ENCODE peak calls at places on chromosomes 2 and 18, in nine cellular contexts. F, J, B, X, N, V, Q, S and D are unnamed samples.

GRCh38 chr2:159455330-159455918 is 160.9 kb downstream of the BAZ2B start:
- DNase-seq in J (no peak), X (no peak), Q (no peak), N (no peak), B (peak), F (no peak), S (no peak), V (no peak), D (no peak)

GRCh38 chr2:60771508-60771907 is 15.4 kb downstream of the PAPOLG start:
- DNase-seq in V (no peak), S (no peak), J (no peak), N (no peak), F (no peak), B (no peak), Q (no peak), X (no peak), D (no peak)

GRCh38 chr2:205749078-205749477 is 66.8 kb downstream of the NRP2 start:
- DNase-seq in J (no peak), V (no peak), X (no peak), B (no peak), N (no peak), Q (no peak), F (no peak), S (no peak), D (no peak)

GRCh38 chr2:235719146-235719942 is 225.5 kb downstream of the AGAP1 start:
- DNase-seq in X (peak), N (no peak), S (no peak), J (no peak), V (no peak), Q (no peak), B (no peak), F (no peak), D (no peak)

GRCh38 chr2:135637456-135638087 is 104.1 kb upstream of the UBXN4 start:
- DNase-seq in Q (no peak), B (no peak), F (no peak), S (no peak), J (no peak), X (no peak), N (no peak), V (no peak), D (no peak)

GRCh38 chr2:120995656-120996190 is 260.1 kb downstream of the GLI2 start:
- DNase-seq in V (no peak), B (no peak), Q (no peak), F (no peak), S (no peak), X (no peak), N (no peak), J (peak), D (no peak)

GRCh38 chr2:237677951-237678481 is 50.6 kb downstream of the LRRFIP1 start:
- DNase-seq in S (no peak), V (no peak), F (no peak), Q (no peak), N (no peak), J (peak), B (peak), X (peak), D (no peak)

GRCh38 chr2:7392076-7392787 is 475.0 kb downstream of the RNF144A start:
- DNase-seq in B (peak), F (no peak), V (no peak), Q (no peak), N (peak), J (no peak), X (no peak), S (no peak), D (no peak)

GRCh38 chr2:148298201-148298600 is 277.3 kb downstream of the MBD5 start:
- DNase-seq in S (no peak), B (peak), J (no peak), V (no peak), F (no peak), N (no peak), Q (no peak), X (peak), D (no peak)

GRCh38 chr18:27447530-27447929 is 262.4 kb upstream of the CHST9 start:
- DNase-seq in J (no peak), F (no peak), N (no peak), V (no peak), Q (no peak), X (no peak), B (no peak), S (no peak), D (no peak)

GRCh38 chr18:28725876-28726275 is 548.9 kb upstream of the CDH2 start:
- DNase-seq in J (no peak), S (no peak), V (no peak), N (no peak), F (no peak), B (peak), X (peak), Q (no peak), D (no peak)

GRCh38 chr18:76209597-76209996 is 285.4 kb downstream of the ZNF516 start:
- DNase-seq in V (no peak), J (no peak), X (peak), F (no peak), B (peak), Q (peak), S (no peak), N (no peak), D (no peak)

GRCh38 chr18:47964086-47964485 is 33.6 kb upstream of the SMAD2 start:
- DNase-seq in V (no peak), B (no peak), J (no peak), Q (no peak), X (no peak), F (no peak), N (no peak), S (no peak), D (no peak)

GRCh38 chr2:236049981-236050380 is 118.2 kb downstream of the GBX2 start:
- DNase-seq in F (no peak), X (no peak), J (no peak), N (no peak), Q (no peak), B (no peak), V (no peak), S (no peak), D (no peak)

GRCh38 chr2:121489944-121490585 is 40.6 kb upstream of the RNU4ATAC start:
- DNase-seq in S (no peak), J (no peak), N (no peak), Q (peak), B (no peak), X (no peak), F (no peak), V (no peak), D (no peak)

GRCh38 chr2:195051401-195051800 is 605.6 kb upstream of the SLC39A10 start:
- DNase-seq in J (no peak), X (peak), F (no peak), N (no peak), V (no peak), S (no peak), Q (no peak), B (peak), D (no peak)

GRCh38 chr2:173958198-173958846 is 6.9 kb downstream of the SP3 start:
- DNase-seq in V (no peak), N (no peak), J (no peak), X (no peak), F (no peak), Q (no peak), S (no peak), B (no peak), D (no peak)

GRCh38 chr2:25161055-25161781 is 7.2 kb downstream of the POMC start:
- DNase-seq in X (peak), Q (no peak), N (peak), S (no peak), J (peak), B (peak), F (peak), V (no peak), D (no peak)

GRCh38 chr18:10320848-10321247 is 133.6 kb upstream of the APCDD1 start:
- DNase-seq in N (no peak), F (no peak), B (peak), J (no peak), V (no peak), S (no peak), Q (peak), X (peak), D (no peak)

GRCh38 chr2:205734436-205734835 is 52.1 kb downstream of the NRP2 start:
- DNase-seq in B (peak), V (no peak), X (peak), J (no peak), F (no peak), N (no peak), Q (peak), S (no peak), D (peak)

GRCh38 chr2:106734165-106734564 is 151.8 kb downstream of the ST6GAL2 start:
- DNase-seq in S (no peak), N (no peak), B (no peak), J (no peak), Q (no peak), F (no peak), X (no peak), V (no peak), D (no peak)

GRCh38 chr2:72024451-72025175 is 123.0 kb downstream of the CYP26B1 start:
- DNase-seq in N (no peak), X (no peak), S (no peak), Q (no peak), F (no peak), B (no peak), V (no peak), J (peak), D (no peak)

GRCh38 chr2:223230352-223230751 is 178.4 kb downstream of the KCNE4 start:
- DNase-seq in F (no peak), Q (no peak), J (no peak), X (no peak), V (no peak), B (no peak), S (no peak), N (no peak), D (no peak)

GRCh38 chr2:33614190-33614589 is 15.1 kb upstream of the FAM98A start:
- DNase-seq in J (no peak), V (no peak), S (no peak), X (no peak), B (no peak), F (no peak), Q (no peak), N (no peak), D (no peak)

GRCh38 chr2:2663401-2664036 is 332.4 kb upstream of the MYT1L start:
- DNase-seq in J (no peak), S (no peak), Q (no peak), F (no peak), N (no peak), B (peak), V (peak), X (no peak), D (no peak)

GRCh38 chr18:62939433-62939832 is 224.1 kb downstream of the PHLPP1 start:
- DNase-seq in B (no peak), J (no peak), N (no peak), F (no peak), V (no peak), S (no peak), X (no peak), Q (no peak), D (no peak)

GRCh38 chr18:34222396-34223163 is 2.1 kb downstream of the NOL4 start:
- DNase-seq in X (peak), B (peak), F (peak), S (peak), J (peak), N (peak), V (no peak), Q (no peak), D (no peak)

GRCh38 chr2:202251494-202251893 is 13.1 kb upstream of the SUMO1 start:
- DNase-seq in B (no peak), Q (no peak), J (no peak), S (no peak), X (peak), V (no peak), F (no peak), N (no peak), D (no peak)

GRCh38 chr2:18740428-18740827 is 151.1 kb upstream of the NT5C1B start:
- DNase-seq in S (no peak), X (peak), B (peak), N (peak), V (no peak), F (peak), J (no peak), Q (no peak), D (no peak)

GRCh38 chr2:29189052-29189451 is 73.8 kb downstream of the CLIP4 start:
- DNase-seq in B (no peak), J (no peak), S (no peak), N (no peak), X (no peak), F (no peak), Q (no peak), V (no peak), D (no peak)

GRCh38 chr18:2883137-2883671 is 36.4 kb downstream of the EMILIN2 start:
- DNase-seq in F (no peak), Q (no peak), B (no peak), X (no peak), J (no peak), V (no peak), N (no peak), S (no peak), D (no peak)

GRCh38 chr2:85503611-85504433 is 35.1 kb upstream of the MAT2A start:
- DNase-seq in Q (no peak), S (no peak), J (no peak), V (no peak), X (no peak), B (peak), N (no peak), F (no peak), D (no peak)

GRCh38 chr2:18363348-18363747 is 197.1 kb downstream of the RDH14 start:
- DNase-seq in Q (no peak), S (no peak), B (no peak), J (no peak), F (no peak), N (no peak), V (no peak), X (no peak), D (no peak)

GRCh38 chr18:57428221-57429150 is 6.7 kb upstream of the ONECUT2 start:
- DNase-seq in S (peak), Q (no peak), N (no peak), B (no peak), X (no peak), J (no peak), F (no peak), V (no peak), D (no peak)

GRCh38 chr2:205946226-205946625 is 139.7 kb downstream of the INO80D start:
- DNase-seq in J (no peak), F (no peak), X (no peak), Q (no peak), B (no peak), S (no peak), V (no peak), N (no peak), D (no peak)

GRCh38 chr18:61731693-61732376 is 161.0 kb downstream of the RNF152 start:
- DNase-seq in X (peak), F (no peak), S (no peak), N (no peak), V (no peak), J (no peak), B (peak), Q (no peak), D (no peak)

GRCh38 chr18:54828290-54828871 is at the start of gene RAB27B:
- DNase-seq in N (peak), B (peak), J (peak), X (peak), F (peak), V (peak), S (peak), Q (no peak), D (peak)
- TF ChIP-seq CTCF in N (no peak), B (no peak), J (no peak), X (no peak), F (no peak), V (no peak), S (no peak), Q (no peak), D (no peak)

GRCh38 chr2:168120310-168120709 is 127.1 kb downstream of the STK39 start:
- DNase-seq in N (no peak), J (no peak), B (no peak), Q (no peak), F (no peak), V (no peak), S (no peak), X (no peak), D (no peak)
- TF ChIP-seq CTCF in N (no peak), J (no peak), B (no peak), Q (no peak), F (no peak), V (no peak), S (no peak), X (no peak), D (no peak)

GRCh38 chr2:220167956-220168355 is 540.5 kb downstream of the SLC4A3 start:
- DNase-seq in N (no peak), F (no peak), B (no peak), Q (no peak), J (no peak), S (no peak), X (no peak), V (no peak), D (no peak)

GRCh38 chr2:220162320-220162719 is 534.9 kb downstream of the SLC4A3 start:
- DNase-seq in V (no peak), F (no peak), X (peak), Q (peak), S (no peak), B (peak), J (no peak), N (no peak), D (peak)

GRCh38 chr2:220166616-220167015 is 539.2 kb downstream of the SLC4A3 start:
- DNase-seq in S (no peak), F (no peak), X (peak), V (no peak), N (no peak), Q (no peak), J (no peak), B (peak), D (no peak)

GRCh38 chr2:220163486-220163885 is 536.1 kb downstream of the SLC4A3 start:
- DNase-seq in B (peak), Q (no peak), J (no peak), X (no peak), V (no peak), S (no peak), F (no peak), N (no peak), D (no peak)

GRCh38 chr2:220165401-220165800 is 538.0 kb downstream of the SLC4A3 start:
- DNase-seq in N (no peak), X (no peak), F (no peak), B (no peak), V (no peak), J (peak), S (no peak), Q (no peak), D (no peak)
- TF ChIP-seq CTCF in N (no peak), X (no peak), F (peak), B (no peak), V (peak), J (peak), S (no peak), Q (no peak), D (no peak)

GRCh38 chr2:230069418-230069817 is 694 bp upstream of the SLC16A14 start:
- DNase-seq in F (no peak), B (no peak), J (no peak), Q (no peak), V (no peak), S (no peak), N (no peak), X (no peak), D (no peak)

GRCh38 chr2:230071421-230071820 is 2.7 kb upstream of the SLC16A14 start:
- DNase-seq in V (no peak), F (no peak), J (no peak), B (no peak), X (no peak), N (no peak), Q (no peak), S (no peak), D (no peak)

GRCh38 chr2:230067990-230068657 is 600 bp downstream of the SLC16A14 start:
- DNase-seq in Q (no peak), S (peak), N (peak), F (peak), V (peak), J (peak), B (no peak), X (peak), D (no peak)

GRCh38 chr2:230068658-230069080 is at the start of gene SLC16A14:
- DNase-seq in N (no peak), X (peak), Q (no peak), S (peak), J (peak), B (peak), V (peak), F (no peak), D (no peak)
- TF ChIP-seq CTCF in N (peak), X (peak), Q (peak), S (no peak), J (peak), B (peak), V (no peak), F (peak), D (peak)

DNA sequence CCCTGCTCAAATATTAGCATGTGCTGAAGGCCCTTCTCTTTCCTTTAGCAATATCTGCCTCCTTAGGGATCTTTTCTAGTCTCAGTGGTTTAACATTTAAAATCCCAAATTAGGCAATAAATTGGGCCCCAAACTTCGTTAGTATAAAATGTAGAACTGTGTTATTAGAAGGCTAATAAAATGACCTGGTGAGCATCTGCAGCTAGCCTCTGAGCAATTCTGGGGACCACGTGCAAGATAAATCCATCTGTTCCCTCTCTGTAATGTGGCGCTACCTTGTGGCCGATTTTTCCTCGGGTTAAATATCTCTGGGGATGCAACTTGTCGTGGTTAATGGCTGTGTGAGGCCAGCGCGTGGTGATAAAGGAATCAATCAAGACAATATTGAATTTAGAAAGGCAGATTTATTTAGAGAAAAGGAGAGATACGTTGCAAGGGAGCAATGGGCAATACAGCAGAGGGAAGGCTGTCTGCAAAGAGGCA is 18.7 kb upstream of the IL36G start:
- DNase-seq in S (no peak), N (no peak), Q (no peak), B (no peak), J (no peak), V (no peak), X (peak), F (no peak), D (no peak)
- TF ChIP-seq CTCF in S (peak), N (peak), Q (no peak), B (no peak), J (no peak), V (peak), X (no peak), F (no peak), D (no peak)

GRCh38 chr2:172481507-172482262 is 54.3 kb downstream of the ITGA6 start:
- DNase-seq in B (no peak), Q (no peak), J (no peak), V (no peak), S (no peak), F (no peak), N (no peak), X (no peak), D (no peak)
- TF ChIP-seq CTCF in B (no peak), Q (no peak), J (no peak), V (no peak), S (no peak), F (no peak), N (no peak), X (no peak), D (no peak)

DNA sequence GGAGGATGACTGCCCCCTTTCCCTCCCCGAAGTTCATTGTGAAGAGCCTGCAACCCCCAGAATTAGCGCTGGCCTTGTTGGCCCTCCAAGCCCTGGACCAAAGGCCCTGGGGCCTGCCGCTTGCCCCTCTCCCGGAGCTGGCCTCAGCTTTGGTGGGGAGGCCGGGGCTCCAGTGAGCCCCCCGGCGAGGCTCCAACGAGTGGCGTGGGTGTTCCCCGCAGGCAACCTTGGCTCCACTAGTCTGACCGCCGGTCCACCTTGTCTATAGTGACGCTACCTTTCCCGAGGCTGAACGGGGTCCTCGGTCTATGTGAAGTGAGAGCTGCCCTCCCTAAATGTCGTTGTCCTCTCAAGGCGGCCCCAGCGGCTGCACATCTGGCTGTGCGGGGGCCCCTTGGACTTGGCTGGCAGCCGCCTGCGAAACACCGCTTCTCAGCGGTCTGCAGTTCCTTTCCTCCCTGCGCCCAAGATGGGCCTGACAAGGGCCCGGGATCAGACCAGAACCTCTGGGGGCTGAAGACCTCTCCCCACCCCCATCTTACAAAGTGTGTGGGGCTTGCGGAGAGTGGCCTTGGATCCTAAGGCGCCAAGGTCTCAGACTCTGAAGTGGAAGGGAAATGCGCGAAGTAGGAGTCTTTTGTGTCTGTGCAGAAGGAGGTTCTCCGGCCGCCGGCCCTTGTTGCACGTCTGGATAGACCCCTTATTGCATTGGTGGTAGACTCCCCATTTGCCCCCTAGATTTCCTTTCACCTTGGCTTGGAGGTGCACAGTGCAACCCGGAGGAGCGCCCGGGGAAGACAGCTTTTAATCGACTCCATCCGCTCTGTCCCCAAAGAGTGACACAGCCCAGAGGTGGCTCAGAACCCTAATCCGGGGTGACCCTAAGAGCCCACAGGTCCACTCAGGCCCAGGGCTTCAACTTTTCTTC is 3.9 kb upstream of the HOXD10 start:
- DNase-seq in Q (no peak), B (no peak), V (no peak), X (no peak), J (no peak), S (no peak), F (no peak), N (no peak), D (no peak)
- TF ChIP-seq CTCF in Q (no peak), B (no peak), V (no peak), X (no peak), J (no peak), S (no peak), F (no peak), N (no peak), D (no peak)